ENCODE peak calls at places on chromosomes 11 and 22, in nine cellular contexts. O, S, J, U, T, E, Y, F and Q are unnamed samples.

GRCh38 chr11:7611411-7611810 is 61.9 kb downstream of the CYB5R2 start:
- DNase-seq in E (no peak), J (peak), S (no peak), F (no peak), Y (no peak), U (no peak), O (no peak), T (no peak), Q (no peak)

GRCh38 chr11:5690736-5691135 is 1.1 kb downstream of the TRIM22 start:
- DNase-seq in F (no peak), T (no peak), J (peak), U (no peak), Y (no peak), S (peak), O (no peak), E (no peak), Q (no peak)

GRCh38 chr22:41216984-41217383 is 11.9 kb downstream of the L3MBTL2 start:
- DNase-seq in F (no peak), Y (no peak), E (no peak), U (no peak), T (no peak), S (no peak), O (no peak), J (peak), Q (no peak)

GRCh38 chr11:92845390-92846185 is 123.9 kb upstream of the MTNR1B start:
- DNase-seq in E (no peak), U (no peak), Y (no peak), O (no peak), J (no peak), T (no peak), S (no peak), F (no peak), Q (no peak)

GRCh38 chr11:79018371-79018849 is 422.4 kb downstream of the TENM4 start:
- DNase-seq in E (peak), S (no peak), Y (no peak), O (no peak), J (peak), F (no peak), T (no peak), U (no peak), Q (no peak)

GRCh38 chr11:5618807-5619206 is 6.0 kb upstream of the TRIM34 start:
- DNase-seq in S (no peak), F (no peak), J (peak), U (no peak), Y (no peak), O (no peak), T (no peak), E (no peak), Q (no peak)

GRCh38 chr11:112082729-112083128 is 3.8 kb downstream of the TIMM8B start:
- DNase-seq in J (peak), O (no peak), F (no peak), S (no peak), Y (no peak), U (peak), E (no peak), T (no peak), Q (no peak)

GRCh38 chr11:83087035-83087434 is 15.3 kb upstream of the RAB30 start:
- DNase-seq in O (no peak), U (no peak), E (no peak), F (no peak), T (no peak), J (no peak), Y (no peak), S (no peak), Q (no peak)

GRCh38 chr11:67996622-67997459 is 7.1 kb downstream of the UNC93B1 start:
- DNase-seq in T (no peak), U (peak), E (no peak), O (peak), Y (peak), S (peak), J (no peak), F (no peak), Q (peak)

GRCh38 chr11:45501980-45502545 is 163.4 kb downstream of the CHST1 start:
- DNase-seq in O (no peak), S (no peak), E (no peak), Y (no peak), J (no peak), T (no peak), F (no peak), U (no peak), Q (no peak)

GRCh38 chr11:1197886-1198765 is 24.7 kb upstream of the MUC5B start:
- DNase-seq in J (no peak), F (no peak), U (no peak), S (no peak), T (peak), O (no peak), E (no peak), Y (peak), Q (no peak)

GRCh38 chr22:41048791-41049717 is 43.3 kb upstream of the EP300 start:
- DNase-seq in F (peak), T (no peak), J (peak), S (peak), O (peak), Y (no peak), U (peak), E (peak), Q (no peak)

GRCh38 chr11:115219378-115219777 is 284.8 kb downstream of the CADM1 start:
- DNase-seq in Y (no peak), U (no peak), O (no peak), F (no peak), T (no peak), J (no peak), E (no peak), S (no peak), Q (no peak)

GRCh38 chr11:95659088-95659487 is 130.5 kb downstream of the FAM76B start:
- DNase-seq in Y (no peak), U (no peak), S (no peak), F (no peak), O (no peak), E (no peak), J (peak), T (no peak), Q (no peak)

GRCh38 chr11:126988655-126989054 is 11.9 kb downstream of the KIRREL3 start:
- DNase-seq in J (no peak), E (no peak), T (no peak), O (no peak), F (no peak), U (no peak), S (no peak), Y (no peak), Q (no peak)

GRCh38 chr11:47616726-47617416 is 22.7 kb upstream of the C1QTNF4 start:
- DNase-seq in J (peak), U (peak), S (peak), O (peak), E (no peak), Y (no peak), F (no peak), T (no peak), Q (no peak)

GRCh38 chr11:90884181-90884580 is 661.3 kb upstream of the CHORDC1 start:
- DNase-seq in E (no peak), F (no peak), S (no peak), Y (no peak), O (no peak), U (no peak), T (no peak), J (no peak), Q (no peak)

DNA sequence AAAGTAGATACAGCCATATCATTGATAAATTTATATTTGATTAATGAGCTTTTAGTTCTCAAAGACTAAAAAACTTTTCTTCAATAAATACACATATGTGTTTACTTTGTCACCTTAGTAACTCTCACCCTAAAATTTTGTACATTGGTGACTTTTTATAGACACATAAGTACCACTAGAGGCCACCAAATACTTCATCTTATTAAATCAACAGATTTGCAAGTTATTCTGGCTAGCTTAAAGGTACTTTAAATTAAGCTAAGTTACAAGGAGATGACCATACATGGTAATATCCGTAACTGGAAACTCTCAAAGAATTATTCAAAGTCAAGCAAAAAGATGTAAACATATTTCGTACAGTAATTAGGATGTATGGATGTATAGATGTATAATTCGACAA is 112.2 kb downstream of the SBF2 start:
- DNase-seq in J (peak), U (no peak), O (no peak), E (peak), T (peak), F (no peak), S (no peak), Y (no peak), Q (no peak)
- TF ChIP-seq CTCF in J (peak), U (no peak), O (no peak), E (peak), T (no peak), F (no peak), S (peak), Y (no peak), Q (no peak)

GRCh38 chr22:21447694-21448402 is 19.3 kb upstream of the TMEM191C start:
- DNase-seq in T (no peak), J (no peak), Y (no peak), U (no peak), O (no peak), F (no peak), S (no peak), E (no peak), Q (no peak)
- TF ChIP-seq CTCF in T (no peak), J (no peak), Y (no peak), U (no peak), O (no peak), F (no peak), S (no peak), E (peak), Q (no peak)

GRCh38 chr22:20174785-20175596 is 24.1 kb upstream of the CCDC188 start:
- DNase-seq in Y (no peak), T (no peak), S (no peak), O (no peak), J (peak), F (no peak), E (no peak), U (no peak), Q (no peak)
- TF ChIP-seq CTCF in Y (no peak), T (no peak), S (no peak), O (no peak), J (peak), F (no peak), E (peak), U (peak), Q (no peak)

GRCh38 chr11:11463397-11463796 is 110.3 kb upstream of the CSNK2A3 start:
- DNase-seq in T (no peak), U (no peak), J (no peak), Y (no peak), E (no peak), F (no peak), S (no peak), O (no peak), Q (no peak)
- TF ChIP-seq CTCF in T (no peak), U (no peak), J (no peak), Y (no peak), E (no peak), F (no peak), S (no peak), O (no peak), Q (no peak)

DNA sequence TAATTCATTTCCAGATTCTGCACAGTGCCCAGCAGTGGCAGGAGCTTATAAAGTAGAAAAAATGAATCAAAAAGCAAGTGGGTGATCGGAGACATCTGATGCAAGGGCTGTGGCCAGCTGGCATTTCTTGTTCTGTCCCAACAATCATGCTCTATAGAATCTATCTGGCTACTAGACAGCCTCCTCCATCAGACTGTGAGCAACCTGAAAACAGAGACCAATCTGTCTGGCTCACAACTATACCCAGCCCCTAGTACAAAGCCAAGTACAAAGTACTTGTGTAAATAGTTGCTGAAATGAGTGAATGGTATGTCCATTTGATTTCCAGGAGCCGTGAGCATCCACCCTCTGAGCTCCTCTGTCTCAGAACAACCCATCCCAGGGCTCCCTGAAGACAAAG is 11.4 kb downstream of the USH1C start:
- DNase-seq in U (no peak), T (no peak), O (no peak), Y (no peak), J (no peak), F (no peak), S (no peak), E (no peak), Q (no peak)
- TF ChIP-seq CTCF in U (no peak), T (no peak), O (no peak), Y (no peak), J (no peak), F (no peak), S (no peak), E (no peak), Q (no peak)